ENCODE peak calls at places on chromosomes 6 and 20, in seven cellular contexts. E, Y, D, S, Q, V and K are unnamed samples. For H3K36me3, the result is how much of the 10 kb centered on the place peaks cover.

GRCh38 chr6:118284736-118285360 is 263.2 kb upstream of the PLN start:
- DNase-seq in Q (no peak), Y (no peak), D (no peak), S (no peak), V (no peak), E (no peak), K (no peak)

GRCh38 chr6:138787138-138787537 is 8.7 kb upstream of the ECT2L start:
- DNase-seq in Q (no peak), V (no peak), Y (no peak), S (no peak), E (no peak), D (no peak), K (no peak)

GRCh38 chr6:74899416-74899815 is 306.4 kb downstream of the COL12A1 start:
- DNase-seq in D (no peak), E (no peak), S (no peak), Y (no peak), V (no peak), Q (no peak), K (no peak)

GRCh38 chr6:149942461-149942829 is 631 bp downstream of the ULBP2 start:
- DNase-seq in D (no peak), Q (no peak), Y (no peak), E (no peak), S (no peak), V (no peak), K (no peak)

GRCh38 chr6:169042061-169042460 is 211.6 kb downstream of the THBS2 start:
- DNase-seq in Y (no peak), V (no peak), E (no peak), D (no peak), S (no peak), Q (no peak), K (no peak)

GRCh38 chr20:63657260-63657936 is 714 bp upstream of the RTEL1 start:
- DNase-seq in V (no peak), E (no peak), D (no peak), Q (no peak), S (no peak), Y (no peak), K (no peak)

GRCh38 chr6:79269877-79270276 is 35.4 kb upstream of the HMGN3 start:
- DNase-seq in Y (no peak), V (no peak), S (no peak), Q (no peak), D (no peak), E (no peak), K (no peak)

GRCh38 chr20:21262812-21263211 is 40.3 kb upstream of the XRN2 start:
- DNase-seq in V (no peak), S (no peak), Q (no peak), D (no peak), E (no peak), Y (no peak), K (no peak)

GRCh38 chr6:156845447-156845846 is 68.3 kb downstream of the ARID1B start:
- DNase-seq in V (no peak), D (no peak), E (no peak), S (no peak), Q (no peak), Y (no peak), K (no peak)

DNA sequence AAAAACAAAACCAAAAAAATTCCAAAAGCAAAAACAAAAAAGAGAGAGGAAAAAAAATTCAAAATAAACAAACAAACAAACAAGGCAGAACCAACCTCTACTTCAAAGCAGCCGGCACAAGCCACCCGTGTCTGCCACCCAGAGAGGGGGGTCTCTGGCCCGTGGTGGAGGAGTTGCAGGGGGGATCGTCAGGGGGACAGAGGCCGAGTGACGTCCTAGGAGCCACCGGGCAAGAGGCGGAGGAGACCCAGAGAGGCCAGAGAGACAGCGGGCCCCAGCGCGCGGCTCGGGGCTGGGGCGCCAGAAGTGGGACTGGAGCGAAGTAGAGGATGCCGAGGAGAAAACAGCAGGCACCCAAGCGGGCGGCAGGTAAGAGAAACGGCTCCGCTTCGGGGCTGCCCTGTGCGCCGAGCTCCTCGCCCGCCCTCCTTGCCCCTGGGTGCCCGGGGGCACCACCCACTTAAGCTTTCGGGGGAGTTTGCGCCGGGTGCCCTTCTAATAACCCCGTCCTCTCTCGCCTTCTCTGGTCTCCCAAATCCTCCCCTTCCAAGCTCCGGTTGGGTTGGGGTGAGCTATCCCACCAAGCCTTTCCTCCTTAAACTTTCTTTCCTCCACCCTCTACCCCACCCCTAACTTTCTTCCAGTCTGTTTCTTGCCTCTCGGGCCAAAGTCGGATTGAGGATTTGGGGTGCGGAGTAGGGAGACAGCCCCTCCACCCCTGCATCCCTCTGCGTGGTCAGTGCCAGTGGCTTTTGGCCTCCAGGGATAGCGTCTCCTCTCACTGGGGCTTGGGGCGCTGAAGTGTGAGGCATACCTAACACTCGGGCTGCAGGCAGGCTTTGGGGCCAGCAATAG is 1.0 kb downstream of the TSHZ2 start:
- DNase-seq in D (peak), Q (no peak), V (no peak), Y (no peak), S (peak), E (peak), K (peak)
- H3K4me3 ChIP-seq in D (peak), Q (peak), V (peak), Y (peak), S (peak), E (peak), K (peak)

DNA sequence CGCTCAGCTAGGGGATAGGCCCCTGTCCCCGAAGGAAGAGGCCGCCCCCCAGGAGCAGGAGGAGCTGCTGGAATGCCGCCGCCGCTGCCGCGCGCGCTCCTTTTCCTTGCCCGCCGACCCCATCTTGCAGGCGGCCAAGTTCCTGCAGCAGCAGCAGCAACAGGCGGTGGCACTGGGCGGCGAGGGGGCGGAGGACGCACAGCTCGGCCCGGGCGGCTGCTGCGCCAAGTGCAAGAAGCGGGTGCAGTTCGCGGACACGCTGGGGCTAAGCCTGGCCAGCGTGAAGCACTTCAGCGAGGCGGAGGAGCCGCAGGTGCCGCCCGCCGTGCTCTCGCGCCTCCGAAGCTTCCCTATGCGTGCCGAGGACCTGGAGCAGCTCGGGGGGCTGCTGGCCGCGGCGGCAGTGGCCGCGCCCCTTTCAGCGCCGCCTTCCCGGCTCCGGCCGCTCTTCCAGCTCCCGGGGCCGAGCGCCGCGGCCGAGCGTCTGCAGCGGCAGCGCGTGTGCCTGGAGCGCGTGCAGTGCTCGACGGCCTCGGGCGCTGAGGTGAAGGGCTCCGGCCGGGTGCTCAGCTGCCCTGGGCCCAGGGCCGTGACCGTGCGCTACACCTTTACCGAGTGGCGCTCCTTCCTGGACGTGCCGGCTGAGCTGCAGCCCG is 625 bp downstream of the PPP1R3G start:
- DNase-seq in V (peak), S (peak), Q (no peak), D (peak), E (no peak), Y (peak), K (no peak)
- H3K27ac ChIP-seq in V (peak), S (peak), Q (peak), D (peak), E (no peak), Y (peak), K (no peak)

GRCh38 chr6:91970700-91971099 is 1383.8 kb upstream of the MAP3K7 start:
- DNase-seq in Q (no peak), V (no peak), D (no peak), S (no peak), E (no peak), Y (no peak), K (no peak)
- H3K36me3 ChIP-seq in Q (under half), V (under half), D (under half), S (under half), E (under half), Y (under half), K (under half)

GRCh38 chr6:111566873-111567517 is 38.7 kb downstream of the TRAF3IP2 start:
- DNase-seq in Q (peak), V (no peak), S (no peak), D (no peak), Y (peak), E (no peak), K (no peak)

GRCh38 chr6:111564482-111564945 is 41.2 kb downstream of the TRAF3IP2 start:
- DNase-seq in D (peak), S (peak), Y (no peak), V (no peak), Q (no peak), E (no peak), K (no peak)

GRCh38 chr6:111563581-111563980 is 42.1 kb downstream of the TRAF3IP2 start:
- DNase-seq in Q (no peak), D (no peak), E (no peak), S (no peak), V (no peak), Y (no peak), K (no peak)

GRCh38 chr6:111565316-111566221 is 40.1 kb downstream of the TRAF3IP2 start:
- DNase-seq in V (no peak), Q (no peak), E (no peak), Y (no peak), S (no peak), D (no peak), K (no peak)

GRCh38 chr6:111566222-111566717 is 39.4 kb downstream of the TRAF3IP2 start:
- DNase-seq in Q (no peak), E (no peak), Y (no peak), V (no peak), D (no peak), S (no peak), K (no peak)
- H3K4me3 ChIP-seq in Q (no peak), E (no peak), Y (no peak), V (no peak), D (no peak), S (peak), K (no peak)

GRCh38 chr20:38642498-38642897 is 40.9 kb downstream of the ARHGAP40 start:
- DNase-seq in E (no peak), Y (no peak), V (no peak), S (no peak), D (no peak), Q (no peak), K (no peak)
- H3K27ac ChIP-seq in E (no peak), Y (no peak), V (no peak), S (no peak), D (no peak), Q (no peak), K (no peak)

DNA sequence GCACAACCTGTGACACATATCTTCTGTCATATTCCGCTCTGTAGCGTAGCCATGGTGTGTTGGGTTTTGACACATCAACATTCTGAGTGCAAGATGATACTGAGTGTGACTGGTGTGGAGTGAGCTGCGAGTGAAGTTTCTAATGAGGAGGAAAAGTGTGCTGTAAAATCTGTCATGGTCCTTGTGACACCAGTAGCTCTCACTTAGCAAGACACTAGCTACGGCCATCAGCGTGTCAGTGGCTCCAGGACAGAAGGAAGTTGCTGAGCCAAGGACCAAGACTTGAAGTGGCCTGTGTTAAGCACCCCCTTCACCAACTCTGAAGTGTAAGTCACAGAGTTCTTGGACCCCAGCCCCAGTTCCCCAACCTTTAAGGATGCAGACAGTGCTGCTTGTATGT is 72.1 kb downstream of the TSHZ2 start:
- DNase-seq in S (no peak), D (no peak), Y (no peak), E (no peak), V (no peak), Q (no peak), K (no peak)
- H3K36me3 ChIP-seq in S (under half), D (under half), Y (under half), E (under half), V (under half), Q (under half), K (under half)

GRCh38 chr6:136317976-136318375 is 28.3 kb upstream of the BCLAF1 start:
- DNase-seq in V (no peak), D (no peak), S (no peak), Q (no peak), E (no peak), Y (no peak), K (no peak)

GRCh38 chr6:136319732-136320131 is 30.1 kb upstream of the BCLAF1 start:
- DNase-seq in Q (no peak), S (no peak), E (no peak), Y (no peak), D (no peak), V (no peak), K (no peak)

GRCh38 chr6:136315594-136315993 is 25.9 kb upstream of the BCLAF1 start:
- DNase-seq in D (no peak), Q (no peak), E (no peak), V (no peak), Y (no peak), S (no peak), K (no peak)

GRCh38 chr6:136318676-136319075 is 29.0 kb upstream of the BCLAF1 start:
- DNase-seq in E (no peak), V (no peak), Y (no peak), D (no peak), S (no peak), Q (no peak), K (no peak)

DNA sequence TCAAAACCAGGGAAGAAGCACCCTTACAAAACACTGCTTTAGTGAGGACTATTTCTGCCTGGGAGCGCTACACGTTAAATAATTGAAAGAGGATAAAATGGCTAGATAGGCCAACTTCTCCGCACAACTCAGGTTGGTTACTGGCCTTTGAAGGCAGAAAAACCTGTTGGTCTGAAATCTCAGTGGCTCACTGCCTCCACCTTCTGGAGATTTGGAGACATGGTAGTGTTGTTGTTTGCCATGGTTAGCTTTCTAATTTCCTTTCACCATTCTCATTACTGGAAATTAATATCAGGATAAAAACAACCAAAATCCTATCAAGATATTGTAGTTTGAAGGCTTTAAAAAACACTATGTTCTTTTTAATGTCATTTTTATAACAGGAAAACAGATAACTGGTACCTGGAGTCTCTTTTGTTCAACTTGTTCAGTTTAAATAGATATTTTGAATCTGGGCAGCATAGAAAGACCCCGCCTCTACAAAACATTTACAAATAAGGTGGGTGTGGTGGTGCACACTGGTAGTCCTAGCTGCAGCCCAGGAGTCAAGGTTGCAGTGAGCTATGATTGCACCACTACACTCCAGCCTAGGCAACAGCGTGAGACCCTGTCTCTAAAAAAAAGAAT is 27.5 kb upstream of the BCLAF1 start:
- DNase-seq in S (peak), Y (no peak), Q (no peak), V (peak), D (no peak), E (peak), K (no peak)
- H3K4me3 ChIP-seq in S (no peak), Y (no peak), Q (no peak), V (no peak), D (no peak), E (no peak), K (no peak)